ENCODE peak calls at places on chromosomes 13 and 19, in nine cellular contexts. W is HTR-8/SVneo; M is COR-L47; I is stimulated activated CD4-positive, alpha-beta T cell treated with anti-CD3 and anti-CD28 coated beads, Interleukin-4, amount 100 ng/mL, for 1 hour; F is Panc1; N is AG20443; A is ecto neural progenitor cell; X is right lobe of liver; T is T follicular helper cell. Q is an unnamed sample.

GRCh38 chr13:20340136-20340758 is 108.1 kb upstream of the GJB6 start:
- DNase-seq in W (no peak), M (no peak), I (no peak), F (no peak), N (no peak), A (no peak), X (no peak), T (no peak), Q (no peak)

GRCh38 chr19:55251296-55252081 is 7.3 kb downstream of the PPP6R1 start:
- DNase-seq in W (no peak), M (no peak), I (peak), F (no peak), N (no peak), A (no peak), X (no peak), T (peak), Q (no peak)

GRCh38 chr19:47028372-47028672 is 8.7 kb downstream of the NPAS1 start:
- DNase-seq in W (no peak), M (peak), I (no peak), F (no peak), N (no peak), A (no peak), X (no peak), T (no peak), Q (peak)

GRCh38 chr19:45178262-45179062 is at the start of gene BLOC1S3:
- DNase-seq in W (peak), M (peak), I (peak), F (peak), N (peak), A (peak), X (peak), T (peak), Q (peak)

GRCh38 chr13:37648604-37649003 is 50.0 kb upstream of the POSTN start:
- DNase-seq in W (no peak), M (no peak), I (no peak), F (no peak), N (peak), A (no peak), X (no peak), T (no peak), Q (no peak)

GRCh38 chr19:29678484-29679106 is 13.3 kb downstream of the PLEKHF1 start:
- DNase-seq in W (no peak), M (no peak), I (no peak), F (no peak), N (no peak), A (peak), X (peak), T (no peak), Q (no peak)

GRCh38 chr19:34985249-34986022 is 14.7 kb upstream of the GRAMD1A start:
- DNase-seq in W (no peak), M (no peak), I (no peak), F (no peak), N (peak), A (no peak), X (peak), T (no peak), Q (peak)

GRCh38 chr13:91078093-91078679 is 269.3 kb upstream of the MIR17HG start:
- DNase-seq in W (no peak), M (peak), I (no peak), F (no peak), N (no peak), A (no peak), X (no peak), T (no peak), Q (no peak)

GRCh38 chr13:113625965-113626661 is 31.9 kb downstream of the ATP4B start:
- DNase-seq in W (peak), M (no peak), I (no peak), F (no peak), N (peak), A (no peak), X (peak), T (no peak), Q (no peak)

GRCh38 chr13:86986448-86986847 is 684.7 kb upstream of the SLITRK5 start:
- DNase-seq in W (no peak), M (peak), I (no peak), F (no peak), N (no peak), A (no peak), X (no peak), T (no peak), Q (no peak)

GRCh38 chr19:38685666-38686529 is 38.4 kb downstream of the ACTN4 start:
- DNase-seq in W (no peak), M (no peak), I (no peak), F (no peak), N (peak), A (no peak), X (no peak), T (no peak), Q (peak)

GRCh38 chr19:53394522-53394973 is 401 bp upstream of the ZNF765 start:
- DNase-seq in W (peak), M (no peak), I (no peak), F (peak), N (peak), A (peak), X (peak), T (no peak), Q (peak)

GRCh38 chr13:31725841-31726240 is 13.5 kb upstream of the RXFP2 start:
- DNase-seq in W (no peak), M (no peak), I (no peak), F (peak), N (no peak), A (no peak), X (no peak), T (no peak), Q (no peak)

GRCh38 chr13:99384468-99384867 is 77.3 kb upstream of the GPR183 start:
- DNase-seq in W (no peak), M (no peak), I (no peak), F (no peak), N (no peak), A (no peak), X (no peak), T (peak), Q (peak)

GRCh38 chr13:51518847-51519246 is 65.4 kb upstream of the WDFY2 start:
- DNase-seq in W (no peak), M (no peak), I (peak), F (no peak), N (peak), A (no peak), X (no peak), T (no peak), Q (no peak)

Q was measured in H9.